ENCODE peak calls at places on chromosome 15, in four cellular contexts. One of them, this sample, is unnamed. For H3K4me1, the result is how much of the 10 kb centered on the place peaks cover.

GRCh38 chr15:60734846-60735245 is 255.9 kb upstream of the ICE2 start:
- DNase-seq in H1: no peak
- DNase-seq in K562: no peak
- DNase-seq in GM12878: no peak
- DNase-seq in this sample: peak

GRCh38 chr15:34188711-34189110 is 21.2 kb downstream of the KATNBL1 start:
- DNase-seq in K562: no peak
- DNase-seq in H1: no peak
- DNase-seq in GM12878: no peak
- DNase-seq in this sample: no peak

GRCh38 chr15:35722506-35722905 is 176.5 kb upstream of the DPH6 start:
- DNase-seq in K562: no peak
- DNase-seq in H1: no peak
- DNase-seq in GM12878: no peak
- DNase-seq in this sample: no peak

GRCh38 chr15:77528290-77528967 is 104.3 kb downstream of the LINGO1 start:
- DNase-seq in K562: no peak
- DNase-seq in H1: no peak
- DNase-seq in GM12878: no peak
- DNase-seq in this sample: no peak

GRCh38 chr15:25939122-25939521 is 76.0 kb upstream of the ATP10A start:
- DNase-seq in H1: no peak
- DNase-seq in K562: no peak
- DNase-seq in GM12878: peak
- DNase-seq in this sample: no peak

GRCh38 chr15:99430881-99431401 is 134.8 kb upstream of the MEF2A start:
- DNase-seq in H1: no peak
- DNase-seq in K562: no peak
- DNase-seq in GM12878: no peak
- DNase-seq in this sample: no peak

GRCh38 chr15:70856884-70857546 is 3.1 kb upstream of the LARP6 start:
- DNase-seq in K562: no peak
- DNase-seq in H1: no peak
- DNase-seq in GM12878: no peak
- DNase-seq in this sample: no peak

GRCh38 chr15:69465253-69465652 is 12.6 kb downstream of the RPLP1 start:
- DNase-seq in GM12878: no peak
- DNase-seq in H1: no peak
- DNase-seq in K562: no peak
- DNase-seq in this sample: no peak

GRCh38 chr15:89244512-89244869 is 712 bp downstream of the FANCI start:
- DNase-seq in K562: no peak
- DNase-seq in H1: no peak
- DNase-seq in GM12878: no peak
- DNase-seq in this sample: peak

GRCh38 chr15:81642451-81642990 is 268.5 kb upstream of the TMC3 start:
- DNase-seq in GM12878: no peak
- DNase-seq in H1: no peak
- DNase-seq in K562: no peak
- DNase-seq in this sample: no peak

GRCh38 chr15:70566047-70566835 is 197.1 kb downstream of the UACA start:
- DNase-seq in GM12878: no peak
- DNase-seq in K562: no peak
- DNase-seq in H1: peak
- DNase-seq in this sample: no peak

GRCh38 chr15:74780983-74781672 is 752 bp upstream of the CSK start:
- DNase-seq in H1: no peak
- DNase-seq in GM12878: no peak
- DNase-seq in K562: peak
- DNase-seq in this sample: no peak

GRCh38 chr15:29631076-29632070 is 190.9 kb downstream of the TJP1 start:
- DNase-seq in H1: peak
- DNase-seq in GM12878: no peak
- DNase-seq in K562: no peak
- DNase-seq in this sample: no peak

GRCh38 chr15:38672814-38673292 is 108.2 kb upstream of the RASGRP1 start:
- DNase-seq in H1: no peak
- DNase-seq in K562: no peak
- DNase-seq in GM12878: peak
- DNase-seq in this sample: no peak

DNA sequence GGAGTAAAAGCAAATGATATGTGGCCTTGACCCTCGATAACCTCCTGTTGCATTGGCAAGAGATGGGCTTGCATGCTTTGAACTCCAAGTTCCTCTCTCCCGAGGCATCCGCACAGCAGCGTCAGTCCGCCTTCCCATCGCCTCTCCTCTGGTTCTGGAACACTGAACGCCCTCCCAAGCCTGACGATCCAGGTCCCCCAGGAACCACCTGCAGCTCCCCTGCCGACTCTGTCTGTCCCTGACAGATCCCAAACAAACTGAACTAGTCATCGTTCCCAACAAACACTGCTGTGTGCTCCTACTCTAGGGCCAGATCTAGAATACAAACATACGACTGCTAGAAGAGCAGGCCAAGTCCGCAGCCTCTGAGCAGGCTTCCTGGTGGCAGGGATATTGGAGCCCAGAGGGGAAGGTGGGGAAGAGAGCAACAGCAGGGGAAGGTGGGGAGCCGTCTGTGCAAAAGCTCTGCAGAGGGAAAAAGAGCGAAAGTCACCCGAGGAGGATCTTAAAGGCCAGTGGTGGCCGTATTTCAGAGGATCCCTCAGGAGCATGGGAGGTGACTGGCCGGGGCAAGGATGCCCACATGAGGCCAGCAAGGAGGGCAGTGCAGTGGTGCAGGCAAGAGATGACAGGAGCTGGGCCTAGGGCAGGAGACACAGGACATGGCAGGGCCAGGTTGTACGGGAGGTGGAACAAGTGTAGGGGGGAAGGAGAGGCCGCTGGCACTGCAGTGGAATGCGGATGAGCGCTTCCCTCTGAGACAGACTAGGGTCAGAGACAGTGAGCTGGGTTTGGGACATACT is 50.8 kb downstream of the PCSK6 start:
- DNase-seq in H1: peak
- DNase-seq in GM12878: no peak
- DNase-seq in K562: no peak
- DNase-seq in this sample: peak
- H3K4me1 ChIP-seq in H1: under half
- H3K4me1 ChIP-seq in GM12878: under half
- H3K4me1 ChIP-seq in K562: under half
- H3K4me1 ChIP-seq in this sample: half or more

DNA sequence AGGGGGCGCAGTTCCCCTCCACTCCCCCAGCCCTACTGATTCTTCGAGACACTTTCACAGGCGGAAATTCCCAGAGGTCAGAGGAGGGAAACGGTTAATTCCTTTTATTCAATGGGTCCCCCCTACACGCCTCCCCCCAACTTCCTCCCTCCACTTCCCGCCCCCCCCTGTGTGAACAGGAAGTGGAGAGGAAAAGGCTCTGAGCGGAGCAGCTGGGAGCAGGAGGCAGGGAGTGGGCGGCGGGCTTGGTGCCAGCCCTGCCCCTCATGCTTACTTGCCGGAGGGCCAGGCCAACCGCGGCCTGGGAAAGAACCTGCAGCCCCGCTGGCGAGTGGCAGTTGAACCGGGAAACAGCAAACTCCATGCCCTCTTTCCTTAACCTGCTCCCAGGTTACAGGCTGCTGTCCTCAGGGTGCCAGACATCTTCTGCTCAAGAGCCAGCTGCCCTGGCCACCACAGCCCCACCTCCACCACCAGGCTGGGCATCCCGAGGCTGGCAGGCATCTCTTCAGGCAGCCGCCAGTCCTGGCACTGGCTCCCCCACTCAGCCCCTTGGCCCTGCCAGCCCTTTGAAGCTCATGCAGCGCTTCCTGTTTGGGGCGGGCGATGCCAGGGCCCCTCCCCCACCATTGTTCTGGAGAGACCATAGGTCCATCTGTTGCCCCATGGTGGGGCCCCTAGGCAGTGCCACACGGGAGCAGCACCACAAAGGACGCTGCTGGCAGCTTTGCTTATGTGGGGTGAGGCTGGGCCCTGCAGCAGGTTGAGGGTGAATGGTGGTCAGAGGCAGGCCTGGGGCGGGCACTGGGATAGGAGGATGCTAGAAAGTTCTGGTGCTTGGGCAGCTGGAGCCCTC is 12.9 kb downstream of the VPS18 start:
- DNase-seq in H1: no peak
- DNase-seq in GM12878: no peak
- DNase-seq in K562: peak
- DNase-seq in this sample: no peak
- TF ChIP-seq BRCA1 in H1: no peak
- TF ChIP-seq BRCA1 in GM12878: no peak
- TF ChIP-seq BRCA1 in K562: no peak
- TF ChIP-seq BRCA1 in this sample: no peak

GRCh38 chr15:92914103-92914499 is 14.0 kb downstream of the CHD2 start:
- DNase-seq in K562: no peak
- DNase-seq in H1: no peak
- DNase-seq in GM12878: no peak
- DNase-seq in this sample: no peak
- H3K4me1 ChIP-seq in K562: under half
- H3K4me1 ChIP-seq in H1: under half
- H3K4me1 ChIP-seq in GM12878: under half
- H3K4me1 ChIP-seq in this sample: half or more

GRCh38 chr15:82871577-82872484 is 62.4 kb downstream of the WHAMM start:
- DNase-seq in K562: no peak
- DNase-seq in GM12878: no peak
- DNase-seq in H1: no peak
- DNase-seq in this sample: no peak

GRCh38 chr15:82874267-82874666 is 64.8 kb downstream of the WHAMM start:
- DNase-seq in H1: no peak
- DNase-seq in K562: no peak
- DNase-seq in GM12878: no peak
- DNase-seq in this sample: no peak

GRCh38 chr15:82874961-82875360 is 65.5 kb downstream of the WHAMM start:
- DNase-seq in H1: no peak
- DNase-seq in K562: no peak
- DNase-seq in GM12878: no peak
- DNase-seq in this sample: no peak

GRCh38 chr15:82870727-82871576 is 61.5 kb downstream of the WHAMM start:
- DNase-seq in K562: no peak
- DNase-seq in GM12878: no peak
- DNase-seq in H1: no peak
- DNase-seq in this sample: no peak

GRCh38 chr15:82873000-82873680 is 63.7 kb downstream of the WHAMM start:
- DNase-seq in GM12878: no peak
- DNase-seq in H1: no peak
- DNase-seq in K562: no peak
- DNase-seq in this sample: no peak
- TF ChIP-seq BRCA1 in GM12878: no peak
- TF ChIP-seq BRCA1 in H1: no peak
- TF ChIP-seq BRCA1 in K562: no peak
- TF ChIP-seq BRCA1 in this sample: no peak

GRCh38 chr15:68431792-68432401 is at the start of gene ITGA11:
- DNase-seq in GM12878: no peak
- DNase-seq in K562: no peak
- DNase-seq in H1: peak
- DNase-seq in this sample: no peak
- H3K4me1 ChIP-seq in GM12878: under half
- H3K4me1 ChIP-seq in K562: under half
- H3K4me1 ChIP-seq in H1: under half
- H3K4me1 ChIP-seq in this sample: under half

GRCh38 chr15:31328425-31328998 is 1.9 kb downstream of the KLF13 start:
- DNase-seq in K562: no peak
- DNase-seq in H1: no peak
- DNase-seq in GM12878: no peak
- DNase-seq in this sample: no peak
- TF ChIP-seq BRCA1 in K562: no peak
- TF ChIP-seq BRCA1 in H1: no peak
- TF ChIP-seq BRCA1 in GM12878: no peak
- TF ChIP-seq BRCA1 in this sample: no peak

DNA sequence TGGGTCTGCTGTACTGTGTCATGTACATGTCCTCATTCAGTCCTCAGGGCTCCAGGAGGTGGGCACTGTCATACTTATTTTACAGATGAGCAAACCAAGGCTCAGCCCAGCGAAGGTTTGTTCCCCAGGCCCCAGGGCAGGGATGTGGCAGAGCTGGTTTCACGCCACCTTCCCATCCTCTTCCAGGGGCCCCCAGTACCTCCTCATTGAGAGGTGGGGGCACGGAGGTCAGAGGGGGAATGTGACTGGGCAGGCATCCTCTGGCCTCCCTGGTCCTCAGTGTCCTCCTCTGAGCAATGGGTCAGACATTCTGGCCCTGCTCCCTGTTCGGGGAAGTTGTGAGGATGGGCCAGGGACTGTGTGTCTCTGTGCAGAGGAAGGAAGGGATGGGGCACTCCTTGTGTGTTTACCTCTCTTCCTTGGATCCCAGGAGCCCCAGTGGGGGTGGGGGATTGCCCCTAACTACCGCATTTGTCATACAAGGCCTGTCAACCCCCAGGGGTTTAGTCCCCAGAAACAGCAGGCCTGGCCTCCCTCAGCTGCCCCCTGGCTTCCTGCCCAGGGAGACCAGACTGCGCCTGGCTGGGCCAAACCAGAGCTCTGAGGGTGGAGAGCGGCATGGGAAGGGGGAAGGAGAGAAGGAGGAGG is 65.9 kb upstream of the LCTL start:
- DNase-seq in GM12878: no peak
- DNase-seq in K562: no peak
- DNase-seq in H1: no peak
- DNase-seq in this sample: no peak
- H3K4me1 ChIP-seq in GM12878: under half
- H3K4me1 ChIP-seq in K562: half or more
- H3K4me1 ChIP-seq in H1: under half
- H3K4me1 ChIP-seq in this sample: under half

This sample was measured in HepG2.